ENCODE peak calls at places on chromosomes 13 and 19, in five cellular contexts. E is HepG2, L is SK-N-SH, G is K562, B is HCT116. N is an unnamed sample.

GRCh38 chr13:32147976-32148375 is 116.4 kb downstream of the FRY start:
- DNase-seq in L (no peak), G (no peak), E (no peak), B (no peak), N (no peak)

GRCh38 chr13:30412351-30412750 is 9.9 kb upstream of the UBE2L5 start:
- DNase-seq in B (no peak), G (no peak), L (no peak), E (no peak), N (no peak)

GRCh38 chr13:33676045-33676699 is 141.8 kb upstream of the RFC3 start:
- DNase-seq in L (no peak), E (peak; percentile 53), B (no peak), G (no peak), N (peak; percentile 35)

GRCh38 chr19:13507053-13507611 is 853 bp upstream of the CACNA1A start:
- DNase-seq in G (no peak), B (no peak), L (no peak), E (no peak), N (no peak)

GRCh38 chr19:7426986-7427385 is 61.8 kb downstream of the PEX11G start:
- DNase-seq in B (no peak), L (no peak), E (no peak), G (no peak), N (no peak)

GRCh38 chr13:30810261-30810701 is 74.9 kb downstream of the ALOX5AP start:
- DNase-seq in B (no peak), E (no peak), L (peak; percentile 77), G (no peak), N (no peak)

GRCh38 chr13:30466841-30467252 is 1.1 kb upstream of the HMGB1 start:
- DNase-seq in G (no peak), L (no peak), E (no peak), B (no peak), N (no peak)

GRCh38 chr13:104025303-104025702 is 959.1 kb upstream of the SLC10A2 start:
- DNase-seq in L (no peak), G (no peak), B (no peak), E (no peak), N (no peak)

DNA sequence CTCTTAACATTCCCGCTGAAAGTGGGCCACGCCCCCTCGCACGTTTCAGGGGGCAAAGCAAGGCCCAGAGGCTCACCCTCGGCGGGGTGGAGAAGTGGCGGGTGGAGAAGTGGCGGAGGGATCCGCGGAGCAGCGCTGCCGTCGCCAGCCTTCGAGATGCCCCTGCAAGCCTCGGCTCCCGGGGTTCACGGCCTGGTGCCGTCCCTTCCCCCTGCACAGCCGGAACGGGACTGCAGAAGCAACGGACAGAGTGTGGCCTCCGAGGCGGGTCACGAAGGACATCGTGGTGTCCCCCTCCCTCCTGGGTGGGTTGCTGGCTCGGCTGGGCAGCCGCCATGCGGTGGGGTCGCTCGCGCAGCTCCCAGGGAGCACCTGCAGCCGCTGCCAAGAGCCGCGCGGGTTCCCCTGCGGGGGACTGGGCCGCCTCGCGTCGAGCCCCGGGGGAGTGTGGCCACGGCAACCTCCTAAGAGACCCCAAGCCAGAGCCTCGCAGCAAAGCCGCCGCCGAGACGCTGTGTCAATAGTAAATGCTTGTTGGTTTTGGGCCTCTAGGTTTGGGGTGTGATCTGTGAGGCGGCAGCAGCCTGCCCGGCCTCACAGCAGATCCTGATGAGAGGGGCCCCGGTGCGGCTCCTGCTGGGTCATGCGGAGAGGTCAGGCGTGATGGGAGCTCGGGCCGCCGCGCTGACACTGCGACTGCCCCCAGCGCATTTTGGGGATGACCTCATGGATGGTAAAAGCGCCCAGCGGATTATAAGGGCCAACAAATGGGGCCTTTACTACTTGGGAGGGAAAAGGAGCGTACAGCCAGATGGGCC is 5.5 kb downstream of the TPGS1 start:
- DNase-seq in L (no peak), G (peak; percentile 42), B (no peak), E (no peak), N (no peak)
- TF ChIP-seq JUND in L (no peak), G (peak; percentile 48), B (no peak), E (no peak), N (no peak)

GRCh38 chr19:34662919-34663318 is 14.0 kb downstream of the SCGB2B2 start:
- DNase-seq in B (peak; percentile 41), E (peak; percentile 51), L (peak; percentile 68), G (peak; percentile 31), N (peak; percentile 73)

GRCh38 chr19:34666200-34666957 is 10.6 kb downstream of the SCGB2B2 start:
- DNase-seq in B (no peak), G (no peak), L (no peak), E (no peak), N (no peak)

GRCh38 chr19:34664870-34665269 is 12.1 kb downstream of the SCGB2B2 start:
- DNase-seq in B (no peak), E (no peak), L (no peak), G (no peak), N (no peak)

GRCh38 chr19:34666958-34667265 is 10.0 kb downstream of the SCGB2B2 start:
- DNase-seq in B (no peak), G (no peak), L (no peak), E (no peak), N (no peak)

DNA sequence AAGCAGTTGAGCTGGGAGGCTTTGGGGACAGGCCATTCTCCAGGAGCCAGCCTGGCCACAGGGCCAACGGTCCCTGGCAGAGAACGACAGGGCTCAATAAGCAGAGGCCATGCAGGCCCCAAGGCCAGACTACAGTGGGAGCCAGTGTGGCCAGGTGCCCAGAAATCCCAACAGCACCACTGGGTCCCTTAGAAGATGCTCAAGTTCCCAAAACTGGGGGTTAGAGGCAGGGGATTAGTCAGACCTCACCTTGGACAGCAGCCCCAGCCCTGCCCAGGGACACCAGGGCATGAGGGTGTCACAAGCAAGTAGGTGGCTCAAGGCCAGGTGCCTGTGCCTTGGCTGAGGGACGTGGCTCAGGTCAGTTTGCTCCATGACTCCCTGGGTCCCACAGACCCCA is 12.8 kb downstream of the SCGB2B2 start:
- DNase-seq in G (no peak), L (no peak), B (no peak), E (no peak), N (no peak)
- TF ChIP-seq JUND in G (no peak), L (no peak), B (no peak), E (no peak), N (no peak)

DNA sequence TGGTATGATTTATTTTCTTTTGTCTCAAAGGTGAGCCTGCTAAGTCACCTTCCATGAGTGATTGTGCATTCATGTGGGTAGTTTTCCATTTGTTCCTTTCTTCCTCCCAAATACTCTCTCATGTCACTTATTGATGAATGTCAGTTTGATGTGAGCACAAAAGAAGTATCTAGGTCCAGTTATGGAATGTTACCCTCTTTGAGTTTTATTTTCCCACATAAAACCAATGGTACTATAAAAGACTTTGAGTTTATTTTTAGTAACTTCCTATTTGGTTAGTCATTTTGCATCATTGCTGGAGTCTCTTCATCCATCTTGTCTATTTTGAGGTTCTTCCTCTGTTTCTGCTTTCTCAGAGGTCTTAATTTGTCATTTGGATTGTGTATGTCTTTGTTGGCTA is 321.3 kb downstream of the GPC6 start:
- DNase-seq in G (no peak), L (no peak), E (no peak), B (no peak), N (no peak)
- TF ChIP-seq JUND in G (no peak), L (no peak), E (no peak), B (no peak), N (no peak)

DNA sequence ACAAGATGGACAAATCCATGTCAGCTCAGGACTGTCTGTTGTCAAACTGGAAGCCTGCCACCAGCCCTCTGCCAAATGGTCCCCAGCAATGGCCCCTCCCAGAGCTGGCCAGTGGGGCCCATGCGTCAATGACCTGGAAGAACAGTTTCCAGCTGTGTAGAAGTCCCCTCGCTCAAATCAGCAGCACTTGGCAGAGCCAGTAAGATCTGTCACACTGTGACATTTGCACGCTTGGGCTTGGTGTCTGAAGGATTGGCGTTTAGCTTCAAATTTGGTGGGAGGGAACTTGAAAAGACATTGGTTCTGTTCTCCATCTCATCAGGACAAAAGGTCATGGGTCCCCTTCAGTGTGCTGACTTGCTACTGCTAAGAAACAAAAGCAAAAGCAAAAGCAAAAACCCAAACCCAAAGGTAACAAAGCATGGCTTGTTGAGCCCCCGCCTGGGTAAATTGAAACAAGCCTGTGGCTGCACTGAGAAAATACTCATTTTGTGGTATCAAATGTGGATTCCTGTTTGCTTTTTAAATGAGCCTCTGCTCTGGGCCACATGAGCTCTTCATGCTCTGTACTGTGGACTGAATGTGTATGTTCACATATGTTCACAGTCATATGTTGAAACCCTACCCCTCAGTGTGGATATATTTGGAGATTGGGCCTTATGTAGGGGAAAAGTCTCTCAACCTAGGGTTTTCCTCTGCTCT is 253.6 kb upstream of the MAB21L1 start:
- DNase-seq in B (no peak), E (no peak), L (no peak), G (no peak), N (no peak)
- TF ChIP-seq JUND in B (no peak), E (no peak), L (no peak), G (no peak), N (no peak)

GRCh38 chr13:35771898-35772297 is 295.4 kb upstream of the MAB21L1 start:
- DNase-seq in G (no peak), L (no peak), E (no peak), B (no peak), N (no peak)
- TF ChIP-seq JUND in G (no peak), L (peak; percentile 66), E (no peak), B (no peak), N (no peak)